ENCODE peak calls at places on chromosomes 12 and 14, in eight cellular contexts. O is AML-193; H is germinal center; L is NCI-H1417; V is NCI-H524; J is activated T-helper 9 cell treated with anti-CD3 and anti-CD28 coated beads, Interleukin-2, amount 50 U/mL, for 16 hours; A is PC-3; E is BE2C. I is an unnamed sample.

GRCh38 chr14:39232554-39233415 is 930 bp upstream of the MIA2 start:
- DNase-seq in O (peak), H (no peak), L (no peak), V (no peak), J (no peak), A (no peak), E (no peak), I (no peak)

GRCh38 chr12:92973614-92974013 is 44.5 kb upstream of the EEA1 start:
- DNase-seq in O (peak), H (no peak), L (no peak), V (no peak), J (no peak), A (peak), E (no peak), I (no peak)

GRCh38 chr12:10900530-10900929 is 8.8 kb downstream of the TAS2R13 start:
- DNase-seq in O (no peak), H (no peak), L (no peak), V (no peak), J (no peak), A (no peak), E (no peak), I (no peak)

GRCh38 chr12:13347241-13348043 is 150.9 kb downstream of the EMP1 start:
- DNase-seq in O (no peak), H (no peak), L (no peak), V (peak), J (peak), A (peak), E (peak), I (no peak)

GRCh38 chr14:23123419-23123818 is 4.4 kb upstream of the CEBPE start:
- DNase-seq in O (no peak), H (no peak), L (peak), V (peak), J (no peak), A (peak), E (peak), I (no peak)

GRCh38 chr12:95216704-95217376 is 427 bp downstream of the FGD6 start:
- DNase-seq in O (no peak), H (no peak), L (no peak), V (peak), J (no peak), A (peak), E (no peak), I (peak)

GRCh38 chr14:75563931-75564330 is 14.5 kb upstream of the FLVCR2 start:
- DNase-seq in O (no peak), H (no peak), L (peak), V (no peak), J (no peak), A (peak), E (no peak), I (no peak)

GRCh38 chr12:94186461-94187237 is 38.3 kb downstream of the PLXNC1 start:
- DNase-seq in O (no peak), H (no peak), L (peak), V (peak), J (no peak), A (no peak), E (peak), I (no peak)

GRCh38 chr14:102654298-102654697 is 61.8 kb downstream of the RCOR1 start:
- DNase-seq in O (no peak), H (no peak), L (no peak), V (no peak), J (peak), A (peak), E (no peak), I (no peak)

GRCh38 chr14:52279405-52279804 is 11.9 kb downstream of the PTGDR start:
- DNase-seq in O (peak), H (no peak), L (no peak), V (no peak), J (no peak), A (peak), E (no peak), I (no peak)